ENCODE peak calls at places on chromosomes 1 and 21, in nine cellular contexts. F, Q, C, D, M, A, R, K and P are unnamed samples.

GRCh38 chr1:1337793-1338147 is 6.7 kb downstream of the TAS1R3 start:
- DNase-seq in F (no peak), Q (no peak), C (peak), D (no peak), M (peak), A (no peak), R (no peak), K (no peak), P (no peak)

GRCh38 chr21:43721225-43721605 is 2.3 kb downstream of the PDXK start:
- DNase-seq in F (no peak), Q (no peak), C (no peak), D (no peak), M (no peak), A (no peak), R (peak), K (no peak), P (no peak)

GRCh38 chr1:61403863-61404615 is 320.9 kb downstream of the TM2D1 start:
- DNase-seq in F (no peak), Q (no peak), C (no peak), D (no peak), M (no peak), A (no peak), R (no peak), K (no peak), P (no peak)

GRCh38 chr1:192986110-192986747 is 72.9 kb downstream of the UCHL5 start:
- DNase-seq in F (no peak), Q (no peak), C (no peak), D (no peak), M (peak), A (no peak), R (no peak), K (no peak), P (no peak)

GRCh38 chr21:14541840-14542495 is 4.1 kb downstream of the SAMSN1 start:
- DNase-seq in F (no peak), Q (no peak), C (no peak), D (no peak), M (no peak), A (no peak), R (no peak), K (no peak), P (no peak)

GRCh38 chr21:41598561-41599511 is 90.9 kb upstream of the TMPRSS2 start:
- DNase-seq in F (no peak), Q (no peak), C (no peak), D (no peak), M (no peak), A (peak), R (peak), K (no peak), P (no peak)

GRCh38 chr1:55150880-55151582 is 64.1 kb downstream of the USP24 start:
- DNase-seq in F (no peak), Q (no peak), C (no peak), D (no peak), M (no peak), A (no peak), R (no peak), K (no peak), P (no peak)

GRCh38 chr1:16145988-16146887 is 9.6 kb downstream of the EPHA2 start:
- DNase-seq in F (peak), Q (peak), C (peak), D (peak), M (peak), A (peak), R (peak), K (peak), P (peak)

GRCh38 chr1:57188169-57188568 is 222.4 kb upstream of the C8B start:
- DNase-seq in F (no peak), Q (no peak), C (no peak), D (no peak), M (no peak), A (no peak), R (no peak), K (no peak), P (no peak)

GRCh38 chr1:9751971-9752370 is 71.8 kb downstream of the CLSTN1 start:
- DNase-seq in F (no peak), Q (no peak), C (no peak), D (no peak), M (no peak), A (no peak), R (no peak), K (no peak), P (no peak)

GRCh38 chr1:172719694-172720138 is 60.8 kb downstream of the FASLG start:
- DNase-seq in F (no peak), Q (no peak), C (no peak), D (peak), M (peak), A (no peak), R (no peak), K (no peak), P (no peak)

GRCh38 chr1:29256979-29257804 is 20.9 kb downstream of the PTPRU start:
- DNase-seq in F (peak), Q (peak), C (no peak), D (no peak), M (peak), A (no peak), R (no peak), K (no peak), P (no peak)

GRCh38 chr1:88001460-88001859 is 672.8 kb downstream of the LMO4 start:
- DNase-seq in F (no peak), Q (no peak), C (no peak), D (peak), M (no peak), A (no peak), R (no peak), K (no peak), P (no peak)

GRCh38 chr21:25909341-25909740 is 174.6 kb downstream of the GABPA start:
- DNase-seq in F (no peak), Q (no peak), C (no peak), D (no peak), M (no peak), A (no peak), R (no peak), K (no peak), P (no peak)

GRCh38 chr1:3022511-3022973 is 1.3 kb downstream of the ACTRT2 start:
- DNase-seq in F (peak), Q (no peak), C (peak), D (no peak), M (no peak), A (no peak), R (no peak), K (no peak), P (no peak)

GRCh38 chr1:1347663-1348419 is 1.4 kb downstream of the DVL1 start:
- DNase-seq in F (no peak), Q (no peak), C (peak), D (no peak), M (peak), A (no peak), R (peak), K (no peak), P (no peak)

GRCh38 chr21:44658913-44659595 is 1.3 kb downstream of the KRTAP12-3 start:
- DNase-seq in F (no peak), Q (no peak), C (no peak), D (no peak), M (no peak), A (no peak), R (no peak), K (no peak), P (no peak)

GRCh38 chr1:100699744-100700143 is 19.8 kb upstream of the VCAM1 start:
- DNase-seq in F (no peak), Q (no peak), C (no peak), D (no peak), M (no peak), A (no peak), R (no peak), K (no peak), P (no peak)

GRCh38 chr1:84754376-84754672 is 64.1 kb upstream of the SSX2IP start:
- DNase-seq in F (no peak), Q (no peak), C (no peak), D (no peak), M (no peak), A (no peak), R (no peak), K (no peak), P (no peak)

GRCh38 chr1:94539496-94539895 is 2.1 kb downstream of the F3 start:
- DNase-seq in F (no peak), Q (no peak), C (no peak), D (no peak), M (no peak), A (no peak), R (peak), K (no peak), P (no peak)

GRCh38 chr1:2438641-2439040 is 26.3 kb upstream of the PEX10 start:
- DNase-seq in F (no peak), Q (no peak), C (no peak), D (no peak), M (no peak), A (no peak), R (no peak), K (no peak), P (no peak)

GRCh38 chr1:2380816-2381591 is 10.3 kb downstream of the MORN1 start:
- DNase-seq in F (peak), Q (no peak), C (peak), D (no peak), M (no peak), A (no peak), R (no peak), K (no peak), P (no peak)

GRCh38 chr1:113153116-113153803 is 80.3 kb downstream of the LRIG2 start:
- DNase-seq in F (no peak), Q (no peak), C (peak), D (no peak), M (no peak), A (no peak), R (no peak), K (no peak), P (no peak)

GRCh38 chr1:176559474-176560390 is 96.8 kb downstream of the PAPPA2 start:
- DNase-seq in F (peak), Q (no peak), C (peak), D (peak), M (peak), A (no peak), R (peak), K (peak), P (peak)

GRCh38 chr1:72006092-72006491 is 276.2 kb downstream of the NEGR1 start:
- DNase-seq in F (no peak), Q (no peak), C (no peak), D (no peak), M (no peak), A (no peak), R (no peak), K (no peak), P (no peak)

GRCh38 chr1:196955926-196956325 is 12.4 kb downstream of the CFHR2 start:
- DNase-seq in F (no peak), Q (no peak), C (no peak), D (no peak), M (no peak), A (no peak), R (no peak), K (no peak), P (no peak)

GRCh38 chr1:196951711-196952394 is 8.3 kb downstream of the CFHR2 start:
- DNase-seq in F (no peak), Q (no peak), C (no peak), D (no peak), M (no peak), A (no peak), R (no peak), K (no peak), P (no peak)
- TF ChIP-seq EP300 in F (no peak), Q (no peak), C (no peak), D (no peak), M (no peak), A (no peak), R (no peak), K (no peak), P (no peak)

DNA sequence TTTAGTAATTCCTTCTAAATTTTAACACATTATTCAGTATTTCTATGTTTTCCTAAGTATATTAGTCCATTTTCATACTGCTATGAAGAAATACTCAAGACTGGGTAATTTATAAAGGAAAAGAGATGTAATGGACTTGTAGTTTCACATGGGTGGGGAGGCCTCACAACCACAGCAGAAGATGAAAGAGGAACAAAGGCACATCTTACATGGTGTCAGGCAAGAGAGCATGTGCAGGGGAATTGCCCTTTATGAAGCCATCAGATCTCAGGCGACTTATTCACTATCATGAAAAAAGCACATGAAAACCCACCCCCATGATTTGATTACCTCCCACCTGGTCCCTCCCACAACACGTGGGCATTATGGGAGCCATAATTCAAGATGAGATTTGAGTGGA is 15.6 kb downstream of the GBP5 start:
- DNase-seq in F (no peak), Q (no peak), C (no peak), D (no peak), M (no peak), A (no peak), R (no peak), K (no peak), P (no peak)
- TF ChIP-seq EP300 in F (no peak), Q (no peak), C (no peak), D (no peak), M (no peak), A (no peak), R (no peak), K (no peak), P (no peak)

DNA sequence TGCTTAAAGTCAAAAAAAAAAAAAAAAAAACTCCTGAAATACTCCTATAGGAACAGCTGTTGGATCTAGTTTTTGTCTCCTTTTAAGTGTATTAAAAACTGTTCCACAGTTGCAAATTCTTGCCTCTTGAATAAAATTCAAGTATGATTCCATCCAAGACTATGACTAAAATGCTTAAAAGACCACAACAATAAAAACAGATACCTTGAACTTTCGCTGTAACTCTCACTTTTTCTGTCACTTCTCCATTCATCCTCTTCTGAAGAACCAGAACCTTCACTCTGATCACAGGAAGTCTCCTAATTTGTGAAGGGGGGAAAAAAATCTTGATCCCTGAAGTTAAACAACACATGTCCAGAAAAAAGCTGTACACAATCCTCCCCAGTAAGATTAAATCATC is 55.0 kb upstream of the PSMG1 start:
- DNase-seq in F (no peak), Q (no peak), C (no peak), D (no peak), M (no peak), A (no peak), R (no peak), K (no peak), P (no peak)
- TF ChIP-seq EP300 in F (no peak), Q (no peak), C (no peak), D (no peak), M (no peak), A (no peak), R (no peak), K (no peak), P (no peak)

GRCh38 chr1:97119775-97120174 is 398.2 kb downstream of the PTBP2 start:
- DNase-seq in F (no peak), Q (no peak), C (no peak), D (no peak), M (no peak), A (no peak), R (no peak), K (no peak), P (no peak)

GRCh38 chr1:97119260-97119659 is 397.7 kb downstream of the PTBP2 start:
- DNase-seq in F (no peak), Q (no peak), C (no peak), D (no peak), M (no peak), A (no peak), R (no peak), K (no peak), P (no peak)

GRCh38 chr1:97120821-97121220 is 399.2 kb downstream of the PTBP2 start:
- DNase-seq in F (no peak), Q (no peak), C (no peak), D (no peak), M (no peak), A (no peak), R (no peak), K (no peak), P (no peak)

GRCh38 chr1:97123717-97124446 is 402.3 kb downstream of the PTBP2 start:
- DNase-seq in F (no peak), Q (no peak), C (no peak), D (no peak), M (no peak), A (no peak), R (no peak), K (no peak), P (no peak)
- TF ChIP-seq EP300 in F (no peak), Q (no peak), C (no peak), D (no peak), M (no peak), A (no peak), R (no peak), K (no peak), P (no peak)

GRCh38 chr1:43986712-43987111 is 4.7 kb upstream of the CCDC24 start:
- DNase-seq in F (no peak), Q (no peak), C (peak), D (no peak), M (no peak), A (no peak), R (no peak), K (no peak), P (no peak)
- TF ChIP-seq EP300 in F (no peak), Q (no peak), C (no peak), D (no peak), M (no peak), A (no peak), R (no peak), K (no peak), P (no peak)